ENCODE peak calls at places on chromosomes 3 and 15, in four cellular contexts. X is psoas muscle, L is PC-3, M is right lobe of liver. P is an unnamed sample.
A peak's percentile ranks its signal among the peaks of the same experiment; 100 is the strongest.

GRCh38 chr3:69292959-69293574 is 92.8 kb downstream of the FRMD4B start:
- DNase-seq in X (no peak), L (no peak), M (no peak), P (no peak)

GRCh38 chr3:79019137-79019923 is 748.5 kb downstream of the ROBO1 start:
- DNase-seq in X (peak; percentile 75), L (peak; percentile 88), M (peak; percentile 54), P (peak; percentile 87)

GRCh38 chr15:80265021-80265420 is 13.0 kb upstream of the CTXND1 start:
- DNase-seq in X (no peak), L (peak; percentile 25), M (no peak), P (no peak)

GRCh38 chr15:80999623-81000036 is 1.1 kb upstream of the TLNRD1 start:
- DNase-seq in X (no peak), L (peak; percentile 82), M (no peak), P (no peak)

GRCh38 chr3:39189150-39189510 is 3.3 kb downstream of the XIRP1 start:
- DNase-seq in X (no peak), L (no peak), M (no peak), P (no peak)

GRCh38 chr3:114320251-114320650 is 26.4 kb downstream of the TIGIT start:
- DNase-seq in X (no peak), L (no peak), M (no peak), P (no peak)

GRCh38 chr15:74222705-74223104 is 13.4 kb upstream of the CCDC33 start:
- DNase-seq in X (no peak), L (no peak), M (no peak), P (peak; percentile 74)

GRCh38 chr3:111301238-111301798 is 229.7 kb downstream of the NECTIN3 start:
- DNase-seq in X (no peak), L (peak; percentile 31), M (no peak), P (no peak)

GRCh38 chr3:72123908-72124441 is 339.0 kb upstream of the PROK2 start:
- DNase-seq in X (peak; percentile 66), L (peak; percentile 88), M (peak; percentile 92), P (no peak)

GRCh38 chr3:89314454-89314853 is 207.0 kb downstream of the EPHA3 start:
- DNase-seq in X (no peak), L (peak; percentile 61), M (no peak), P (no peak)

GRCh38 chr3:184946922-184947321 is 135.0 kb downstream of the VPS8 start:
- DNase-seq in X (no peak), L (no peak), M (no peak), P (no peak)

GRCh38 chr3:33044676-33045075 is 52.3 kb downstream of the GLB1 start:
- DNase-seq in X (no peak), L (no peak), M (no peak), P (no peak)

GRCh38 chr3:169173636-169174035 is 489.9 kb downstream of the MECOM start:
- DNase-seq in X (no peak), L (no peak), M (no peak), P (no peak)

GRCh38 chr3:48656841-48657281 is 5.8 kb downstream of the CELSR3 start:
- DNase-seq in X (no peak), L (no peak), M (no peak), P (no peak)

GRCh38 chr3:14558029-14558428 is 17.9 kb upstream of the GRIP2 start:
- DNase-seq in X (no peak), L (no peak), M (no peak), P (no peak)

GRCh38 chr15:74458473-74458872 is 2.5 kb downstream of the UBL7 start:
- DNase-seq in X (no peak), L (no peak), M (peak; percentile 23), P (no peak)

GRCh38 chr3:143895805-143896204 is 47.5 kb upstream of the SLC9A9 start:
- DNase-seq in X (no peak), L (peak; percentile 40), M (no peak), P (no peak)

GRCh38 chr3:8519774-8520448 is 18.3 kb downstream of the LMCD1 start:
- DNase-seq in X (no peak), L (no peak), M (no peak), P (no peak)

GRCh38 chr3:16122661-16123060 is 51.8 kb upstream of the GALNT15 start:
- DNase-seq in X (no peak), L (peak; percentile 58), M (no peak), P (no peak)

GRCh38 chr3:42535981-42536784 is 33.7 kb downstream of the VIPR1 start:
- DNase-seq in X (no peak), L (peak; percentile 53), M (no peak), P (no peak)

GRCh38 chr3:48682786-48683185 is 2.9 kb downstream of the NCKIPSD start:
- DNase-seq in X (no peak), L (no peak), M (no peak), P (no peak)

GRCh38 chr15:95450413-95450812 is 880.1 kb upstream of the NR2F2 start:
- DNase-seq in X (no peak), L (no peak), M (no peak), P (no peak)

GRCh38 chr15:33292718-33293307 is 18.0 kb upstream of the RYR3 start:
- DNase-seq in X (peak; percentile 24), L (peak; percentile 82), M (peak; percentile 56), P (no peak)

GRCh38 chr3:14391033-14391432 is 11.4 kb upstream of the SLC6A6 start:
- DNase-seq in X (peak; percentile 75), L (peak; percentile 54), M (peak; percentile 82), P (no peak)

GRCh38 chr3:50162034-50162883 is 7.1 kb downstream of the SEMA3F start:
- DNase-seq in X (no peak), L (no peak), M (no peak), P (no peak)

GRCh38 chr3:189699873-189700272 is 68.7 kb downstream of the TP63 start:
- DNase-seq in X (no peak), L (no peak), M (no peak), P (no peak)

GRCh38 chr3:196518999-196519737 is 4.0 kb upstream of the SMCO1 start:
- DNase-seq in X (peak; percentile 53), L (peak; percentile 86), M (peak; percentile 63), P (no peak)

GRCh38 chr3:42730706-42731420 is 28.3 kb upstream of the HHATL start:
- DNase-seq in X (no peak), L (no peak), M (no peak), P (no peak)

GRCh38 chr15:73994419-73994883 is at the start of gene PML:
- DNase-seq in X (peak; percentile 97), L (peak; percentile 92), M (peak; percentile 98), P (peak; percentile 98)

GRCh38 chr3:184299488-184300376 is 691 bp downstream of the PSMD2 start:
- DNase-seq in X (no peak), L (peak; percentile 50), M (no peak), P (peak; percentile 80)

GRCh38 chr3:45546223-45546622 is 48.3 kb upstream of the LIMD1 start:
- DNase-seq in X (no peak), L (no peak), M (no peak), P (no peak)

GRCh38 chr3:147813256-147813655 is 404.1 kb downstream of the ZIC1 start:
- DNase-seq in X (no peak), L (no peak), M (no peak), P (no peak)

GRCh38 chr3:11556851-11557644 is 86.7 kb downstream of the VGLL4 start:
- DNase-seq in X (peak; percentile 75), L (no peak), M (no peak), P (peak; percentile 70)

GRCh38 chr3:124063168-124063909 is 71.4 kb upstream of the ROPN1 start:
- DNase-seq in X (no peak), L (no peak), M (no peak), P (peak; percentile 56)

GRCh38 chr3:134106580-134106979 is 76.9 kb upstream of the SLCO2A1 start:
- DNase-seq in X (no peak), L (no peak), M (no peak), P (no peak)

GRCh38 chr3:134937256-134938023 is 142.4 kb downstream of the EPHB1 start:
- DNase-seq in X (no peak), L (no peak), M (no peak), P (no peak)

GRCh38 chr15:101264011-101264410 is 12.2 kb upstream of the CHSY1 start:
- DNase-seq in X (no peak), L (no peak), M (no peak), P (no peak)

GRCh38 chr3:128787256-128788253 is 61.6 kb downstream of the RAB7A start:
- DNase-seq in X (no peak), L (peak; percentile 70), M (no peak), P (no peak)
- TF ChIP-seq CTCF in X (peak; percentile 33), L (peak; percentile 45), M (no peak), P (peak; percentile 42)

DNA sequence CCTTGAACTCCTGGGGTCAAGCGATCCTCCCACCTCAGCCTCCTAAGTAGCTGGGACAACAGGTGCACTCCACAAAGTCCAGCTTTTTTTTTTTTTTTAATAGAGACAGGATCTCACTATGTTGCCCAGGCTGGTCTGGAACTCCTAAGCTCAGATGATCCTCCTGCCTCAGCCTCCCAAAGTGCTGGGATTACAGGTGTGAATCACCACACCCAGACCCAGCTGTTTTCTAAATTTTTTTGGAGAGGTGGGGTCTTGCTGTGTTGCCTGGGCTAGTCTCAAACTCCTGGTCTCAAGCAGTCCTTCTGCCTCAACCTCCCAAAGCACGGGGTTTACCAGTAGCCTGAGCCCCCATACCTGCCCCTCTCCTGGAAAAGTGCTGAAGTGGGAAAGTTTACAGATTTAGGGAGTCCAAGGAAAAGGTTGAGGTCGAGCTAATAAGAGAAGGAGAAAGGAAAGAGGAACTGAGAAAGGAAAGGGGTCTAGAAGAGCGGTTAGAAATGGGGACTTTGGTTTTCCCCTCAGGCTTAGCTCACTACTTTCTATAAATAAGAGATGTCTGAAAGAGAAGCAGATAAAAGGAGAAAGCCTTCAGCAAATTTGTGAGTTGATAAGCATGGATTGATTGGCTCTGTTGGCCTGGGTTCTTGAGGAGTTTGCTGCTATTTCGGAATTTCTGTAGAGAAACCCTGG is 23.6 kb downstream of the UBE2E1 start:
- DNase-seq in X (no peak), L (no peak), M (no peak), P (no peak)
- H3K4me1 ChIP-seq in X (peaks cover 55% of the 10 kb centered on the region), L (no peaks in the 10 kb centered on the region), M (no peaks in the 10 kb centered on the region), P (peaks cover 17% of the 10 kb centered on the region)

GRCh38 chr3:13173186-13173585 is 100.0 kb upstream of the IQSEC1 start:
- DNase-seq in X (no peak), L (no peak), M (no peak), P (no peak)
- H3K4me3 ChIP-seq in X (no peak overlapping the region), L (no peak overlapping the region), M (no peak overlapping the region), P (no peak overlapping the region)

DNA sequence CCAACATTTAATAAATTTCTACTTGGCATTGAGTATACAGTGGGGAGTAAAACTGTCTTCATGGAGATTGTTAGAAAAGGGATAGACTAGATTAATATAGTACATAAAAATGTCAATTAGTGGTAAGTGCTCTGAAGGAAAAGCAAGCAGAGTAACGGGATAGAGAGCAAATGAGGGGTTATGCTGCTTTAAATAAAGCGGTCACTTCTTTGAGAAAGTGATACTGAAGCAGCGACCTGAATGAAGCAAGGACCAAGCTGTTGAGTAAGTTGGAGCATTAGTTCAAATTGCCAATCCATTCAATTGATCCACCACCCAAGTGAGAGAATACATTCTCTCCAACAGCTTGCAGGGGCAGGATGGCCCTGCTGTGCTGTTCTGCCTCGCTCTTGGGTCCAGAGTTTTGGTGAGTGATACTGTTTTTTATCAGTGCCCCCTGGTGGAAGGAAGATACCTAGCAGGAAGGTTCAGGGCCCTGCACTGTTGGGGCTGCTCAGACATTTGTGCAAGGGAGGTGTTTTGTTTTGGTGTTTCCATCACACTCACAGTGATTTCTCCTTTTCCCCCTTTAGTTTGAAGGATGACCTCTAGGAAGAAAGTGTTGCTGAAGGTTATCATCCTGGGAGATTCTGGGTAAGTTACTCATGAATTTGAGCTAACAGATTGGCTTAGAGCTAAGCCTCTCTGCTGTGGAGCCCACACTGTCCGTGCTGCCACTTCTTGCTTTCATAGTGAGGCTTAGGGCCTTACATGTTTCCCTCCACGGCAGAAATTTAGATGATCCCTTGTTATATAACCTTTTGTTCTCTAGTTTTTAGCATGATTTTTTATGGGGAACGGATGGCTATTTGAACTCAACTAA is 69.0 kb downstream of the RAB7A start:
- DNase-seq in X (no peak), L (peak; percentile 61), M (peak; percentile 69), P (no peak)
- TF ChIP-seq CTCF in X (peak; percentile 80), L (peak; percentile 77), M (peak; percentile 89), P (peak; percentile 74)

GRCh38 chr15:40767838-40768491 is 1.8 kb upstream of the C15orf62 start:
- DNase-seq in X (no peak), L (no peak), M (no peak), P (no peak)
- H3K4me1 ChIP-seq in X (peaks cover 16% of the 10 kb centered on the region), L (peaks cover 56% of the 10 kb centered on the region), M (peaks cover 33% of the 10 kb centered on the region), P (peaks cover 91% of the 10 kb centered on the region)

P was measured in suprapubic skin.